ENCODE peak calls at places on chromosomes 11 and 22, in eight cellular contexts. F is HFFc6, W is hepatic stellate cell, O is GM13976, X is tibial nerve, S is skeletal muscle cell, I is non-pigmented ciliary epithelial cell, P is dorsolateral prefrontal cortex. J is an unnamed sample.
A peak's percentile ranks its signal among the peaks of the same experiment; 100 is the strongest.

GRCh38 chr22:50299724-50300619 is 7.5 kb downstream of the PLXNB2 start:
- DNase-seq in I (no peak), O (no peak), F (no peak), X (no peak), S (no peak), W (no peak), P (no peak), J (no peak)

GRCh38 chr11:59463176-59463575 is 6.4 kb downstream of the OR4D6 start:
- DNase-seq in S (no peak), W (no peak), F (no peak), I (no peak), P (no peak), O (no peak), X (peak; percentile 78), J (no peak)

GRCh38 chr11:61552108-61552635 is 28.7 kb downstream of the SYT7 start:
- DNase-seq in F (no peak), S (no peak), I (no peak), W (no peak), P (no peak), O (no peak), X (no peak), J (no peak)

GRCh38 chr11:120024586-120024985 is 113.3 kb downstream of the TRIM29 start:
- DNase-seq in W (no peak), P (no peak), O (no peak), S (no peak), F (no peak), I (no peak), X (no peak), J (no peak)

GRCh38 chr11:73167555-73167954 is 25.4 kb upstream of the FCHSD2 start:
- DNase-seq in F (no peak), I (no peak), W (no peak), S (no peak), P (no peak), O (no peak), X (no peak), J (no peak)

GRCh38 chr22:18929459-18929858 is 6.6 kb downstream of the PRODH start:
- DNase-seq in P (no peak), S (no peak), X (peak; percentile 48), F (no peak), I (no peak), O (no peak), W (no peak), J (no peak)

GRCh38 chr22:45226681-45227186 is 14.0 kb downstream of the KIAA0930 start:
- DNase-seq in O (no peak), W (no peak), I (no peak), F (no peak), S (no peak), P (peak; percentile 90), X (no peak), J (no peak)

GRCh38 chr11:27592111-27592780 is 85.7 kb upstream of the LIN7C start:
- DNase-seq in W (no peak), X (no peak), F (no peak), I (no peak), S (no peak), P (no peak), O (no peak), J (no peak)

GRCh38 chr22:19224557-19224956 is 46.0 kb upstream of the SLC25A1 start:
- DNase-seq in I (no peak), F (no peak), X (no peak), S (no peak), P (no peak), W (no peak), O (no peak), J (no peak)

GRCh38 chr11:108926522-108927380 is 261.9 kb downstream of the DDX10 start:
- DNase-seq in W (no peak), F (no peak), P (no peak), O (no peak), X (no peak), S (no peak), I (no peak), J (no peak)

GRCh38 chr11:2464451-2465165 is 19.8 kb downstream of the KCNQ1 start:
- DNase-seq in I (no peak), O (peak; percentile 32), W (no peak), S (no peak), P (no peak), F (no peak), X (no peak), J (no peak)

GRCh38 chr11:34546511-34547206 is 33.1 kb upstream of the ELF5 start:
- DNase-seq in I (no peak), O (no peak), S (no peak), F (no peak), P (peak; percentile 49), W (no peak), X (no peak), J (no peak)

GRCh38 chr22:48316876-48317250 is 1510.8 kb downstream of the BRD1 start:
- DNase-seq in F (no peak), I (no peak), X (no peak), O (no peak), P (peak; percentile 39), S (no peak), W (no peak), J (no peak)

GRCh38 chr11:65786786-65787636 is at the start of gene OVOL1:
- DNase-seq in F (no peak), O (no peak), X (no peak), P (no peak), W (no peak), I (no peak), S (no peak), J (no peak)

GRCh38 chr22:27299181-27300085 is 502.1 kb downstream of the MN1 start:
- DNase-seq in X (no peak), S (no peak), I (no peak), F (no peak), O (no peak), W (peak; percentile 36), P (no peak), J (no peak)

GRCh38 chr11:108620958-108621772 is 27.6 kb upstream of the EXPH5 start:
- DNase-seq in I (no peak), F (no peak), S (no peak), O (peak; percentile 65), P (no peak), X (no peak), W (no peak), J (no peak)

GRCh38 chr11:134763030-134763388 is 351.0 kb upstream of the B3GAT1 start:
- DNase-seq in S (no peak), X (no peak), W (no peak), I (no peak), P (no peak), O (no peak), F (no peak), J (no peak)

GRCh38 chr11:76143274-76143673 is 63.0 kb downstream of the WNT11 start:
- DNase-seq in F (no peak), W (no peak), S (no peak), P (no peak), X (no peak), I (no peak), O (no peak), J (no peak)

J was measured in kidney epithelial cell.